ENCODE peak calls at places on chromosome 17, in ten cellular contexts. One of them, this sample, is unnamed.

GRCh38 chr17:79721993-79722671 is 8.6 kb upstream of the ENPP7 start:
- DNase-seq in colonic mucosa: no peak
- DNase-seq in left lung: no peak
- DNase-seq in heart right ventricle: no peak
- DNase-seq in fibroblast of the aortic adventitia: peak
- DNase-seq in SK-N-SH: peak
- DNase-seq in fibroblast of villous mesenchyme: no peak
- DNase-seq in epithelial cell of esophagus: no peak
- DNase-seq in fibroblast of pulmonary artery: no peak
- DNase-seq in tibial nerve: no peak
- DNase-seq in this sample: no peak

GRCh38 chr17:13600475-13601316 is 1.0 kb downstream of the HS3ST3A1 start:
- DNase-seq in SK-N-SH: peak
- DNase-seq in epithelial cell of esophagus: no peak
- DNase-seq in fibroblast of the aortic adventitia: no peak
- DNase-seq in fibroblast of villous mesenchyme: peak
- DNase-seq in left lung: peak
- DNase-seq in colonic mucosa: no peak
- DNase-seq in heart right ventricle: no peak
- DNase-seq in tibial nerve: no peak
- DNase-seq in fibroblast of pulmonary artery: no peak
- DNase-seq in this sample: no peak

GRCh38 chr17:12659500-12659899 is 6.2 kb upstream of the MYOCD start:
- DNase-seq in fibroblast of pulmonary artery: peak
- DNase-seq in heart right ventricle: no peak
- DNase-seq in fibroblast of the aortic adventitia: peak
- DNase-seq in fibroblast of villous mesenchyme: peak
- DNase-seq in tibial nerve: no peak
- DNase-seq in left lung: no peak
- DNase-seq in SK-N-SH: no peak
- DNase-seq in colonic mucosa: no peak
- DNase-seq in epithelial cell of esophagus: peak
- DNase-seq in this sample: no peak

GRCh38 chr17:43945074-43945824 is 3.0 kb upstream of the PPY start:
- DNase-seq in tibial nerve: no peak
- DNase-seq in SK-N-SH: no peak
- DNase-seq in fibroblast of villous mesenchyme: peak
- DNase-seq in fibroblast of the aortic adventitia: peak
- DNase-seq in colonic mucosa: no peak
- DNase-seq in heart right ventricle: no peak
- DNase-seq in fibroblast of pulmonary artery: no peak
- DNase-seq in left lung: no peak
- DNase-seq in epithelial cell of esophagus: peak
- DNase-seq in this sample: no peak

GRCh38 chr17:81960130-81960958 is 643 bp downstream of the NOTUM start:
- DNase-seq in colonic mucosa: no peak
- DNase-seq in heart right ventricle: no peak
- DNase-seq in fibroblast of the aortic adventitia: no peak
- DNase-seq in left lung: no peak
- DNase-seq in epithelial cell of esophagus: no peak
- DNase-seq in fibroblast of pulmonary artery: no peak
- DNase-seq in tibial nerve: no peak
- DNase-seq in SK-N-SH: no peak
- DNase-seq in fibroblast of villous mesenchyme: no peak
- DNase-seq in this sample: peak

GRCh38 chr17:78723001-78723796 is 58.9 kb downstream of the CYTH1 start:
- DNase-seq in colonic mucosa: no peak
- DNase-seq in fibroblast of villous mesenchyme: peak
- DNase-seq in fibroblast of the aortic adventitia: peak
- DNase-seq in left lung: no peak
- DNase-seq in fibroblast of pulmonary artery: no peak
- DNase-seq in heart right ventricle: peak
- DNase-seq in epithelial cell of esophagus: no peak
- DNase-seq in tibial nerve: no peak
- DNase-seq in SK-N-SH: peak
- DNase-seq in this sample: peak

GRCh38 chr17:82414548-82415281 is 3.4 kb upstream of the HEXD start:
- DNase-seq in tibial nerve: no peak
- DNase-seq in colonic mucosa: peak
- DNase-seq in epithelial cell of esophagus: peak
- DNase-seq in fibroblast of pulmonary artery: peak
- DNase-seq in fibroblast of the aortic adventitia: peak
- DNase-seq in fibroblast of villous mesenchyme: peak
- DNase-seq in SK-N-SH: peak
- DNase-seq in left lung: peak
- DNase-seq in heart right ventricle: peak
- DNase-seq in this sample: peak

GRCh38 chr17:227581-228222 is 46.3 kb upstream of the DOC2B start:
- DNase-seq in left lung: no peak
- DNase-seq in SK-N-SH: no peak
- DNase-seq in fibroblast of pulmonary artery: no peak
- DNase-seq in fibroblast of the aortic adventitia: no peak
- DNase-seq in tibial nerve: no peak
- DNase-seq in fibroblast of villous mesenchyme: no peak
- DNase-seq in epithelial cell of esophagus: no peak
- DNase-seq in heart right ventricle: no peak
- DNase-seq in colonic mucosa: no peak
- DNase-seq in this sample: peak

GRCh38 chr17:2040219-2040827 is 1.5 kb upstream of the OVCA2 start:
- DNase-seq in tibial nerve: no peak
- DNase-seq in fibroblast of villous mesenchyme: no peak
- DNase-seq in fibroblast of the aortic adventitia: no peak
- DNase-seq in fibroblast of pulmonary artery: no peak
- DNase-seq in SK-N-SH: no peak
- DNase-seq in heart right ventricle: no peak
- DNase-seq in colonic mucosa: no peak
- DNase-seq in left lung: no peak
- DNase-seq in epithelial cell of esophagus: no peak
- DNase-seq in this sample: no peak

GRCh38 chr17:2042355-2042929 is 620 bp downstream of the OVCA2 start:
- DNase-seq in colonic mucosa: no peak
- DNase-seq in fibroblast of the aortic adventitia: peak
- DNase-seq in heart right ventricle: no peak
- DNase-seq in SK-N-SH: peak
- DNase-seq in fibroblast of villous mesenchyme: no peak
- DNase-seq in fibroblast of pulmonary artery: peak
- DNase-seq in tibial nerve: no peak
- DNase-seq in left lung: peak
- DNase-seq in epithelial cell of esophagus: no peak
- DNase-seq in this sample: no peak

GRCh38 chr17:2040942-2041560 is 771 bp upstream of the OVCA2 start:
- DNase-seq in fibroblast of the aortic adventitia: no peak
- DNase-seq in fibroblast of pulmonary artery: no peak
- DNase-seq in epithelial cell of esophagus: no peak
- DNase-seq in tibial nerve: no peak
- DNase-seq in colonic mucosa: no peak
- DNase-seq in heart right ventricle: no peak
- DNase-seq in SK-N-SH: no peak
- DNase-seq in left lung: no peak
- DNase-seq in fibroblast of villous mesenchyme: no peak
- DNase-seq in this sample: no peak

GRCh38 chr17:2043785-2044184 is 2.0 kb downstream of the OVCA2 start:
- DNase-seq in left lung: no peak
- DNase-seq in fibroblast of the aortic adventitia: peak
- DNase-seq in heart right ventricle: no peak
- DNase-seq in SK-N-SH: no peak
- DNase-seq in fibroblast of pulmonary artery: no peak
- DNase-seq in fibroblast of villous mesenchyme: no peak
- DNase-seq in tibial nerve: no peak
- DNase-seq in colonic mucosa: no peak
- DNase-seq in epithelial cell of esophagus: peak
- DNase-seq in this sample: no peak

DNA sequence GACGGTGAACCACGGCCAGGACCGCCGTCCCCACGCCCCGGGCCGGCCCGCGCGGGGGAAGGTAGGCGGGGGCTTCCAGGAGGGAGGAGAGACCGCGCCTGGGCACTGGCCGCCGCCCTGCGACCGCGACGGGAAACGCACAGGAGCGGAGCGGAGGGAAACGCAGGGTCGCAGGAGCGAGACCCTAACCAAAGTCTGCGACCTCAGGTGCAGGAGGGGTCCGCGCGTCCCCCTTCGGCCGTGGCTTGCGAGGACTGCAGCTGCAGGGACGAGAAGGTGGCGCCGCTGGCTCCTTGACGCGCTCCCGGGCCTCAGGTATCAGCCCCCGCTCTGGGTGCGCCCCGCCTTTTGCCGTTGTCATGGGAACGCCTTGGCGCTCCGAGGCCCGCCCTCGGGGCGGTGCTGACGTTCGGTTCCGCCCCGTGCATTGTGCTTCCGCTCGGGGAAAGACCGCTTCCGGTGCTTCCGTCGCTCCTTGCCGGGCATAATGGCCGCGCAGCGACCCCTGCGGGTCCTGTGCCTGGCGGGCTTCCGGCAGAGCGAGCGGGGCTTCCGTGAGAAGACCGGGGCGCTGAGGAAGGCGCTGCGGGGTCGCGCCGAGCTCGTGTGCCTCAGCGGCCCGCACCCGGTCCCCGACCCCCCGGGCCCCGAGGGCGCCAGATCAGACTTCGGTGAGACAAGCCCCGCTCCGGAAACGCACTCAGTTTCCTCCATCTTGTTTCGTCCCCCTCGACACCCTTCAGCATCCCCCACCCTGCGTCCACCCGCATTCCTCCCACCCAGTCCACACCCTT is at the start of gene OVCA2:
- DNase-seq in fibroblast of the aortic adventitia: peak
- DNase-seq in fibroblast of villous mesenchyme: peak
- DNase-seq in fibroblast of pulmonary artery: peak
- DNase-seq in tibial nerve: peak
- DNase-seq in left lung: peak
- DNase-seq in epithelial cell of esophagus: peak
- DNase-seq in colonic mucosa: peak
- DNase-seq in SK-N-SH: peak
- DNase-seq in heart right ventricle: peak
- DNase-seq in this sample: peak
- H3K4me3 ChIP-seq in fibroblast of the aortic adventitia: peak
- H3K4me3 ChIP-seq in fibroblast of villous mesenchyme: peak
- H3K4me3 ChIP-seq in fibroblast of pulmonary artery: peak
- H3K4me3 ChIP-seq in tibial nerve: peak
- H3K4me3 ChIP-seq in left lung: peak
- H3K4me3 ChIP-seq in epithelial cell of esophagus: peak
- H3K4me3 ChIP-seq in colonic mucosa: peak
- H3K4me3 ChIP-seq in SK-N-SH: peak
- H3K4me3 ChIP-seq in heart right ventricle: peak
- H3K4me3 ChIP-seq in this sample: peak

GRCh38 chr17:15971108-15971507 is 26.2 kb downstream of the ADORA2B start:
- DNase-seq in colonic mucosa: no peak
- DNase-seq in fibroblast of villous mesenchyme: peak
- DNase-seq in left lung: no peak
- DNase-seq in epithelial cell of esophagus: peak
- DNase-seq in SK-N-SH: no peak
- DNase-seq in fibroblast of the aortic adventitia: peak
- DNase-seq in fibroblast of pulmonary artery: no peak
- DNase-seq in heart right ventricle: no peak
- DNase-seq in tibial nerve: no peak
- DNase-seq in this sample: no peak

GRCh38 chr17:15973834-15974233 is 25.7 kb downstream of the ZSWIM7 start:
- DNase-seq in heart right ventricle: no peak
- DNase-seq in fibroblast of pulmonary artery: no peak
- DNase-seq in colonic mucosa: no peak
- DNase-seq in tibial nerve: no peak
- DNase-seq in epithelial cell of esophagus: no peak
- DNase-seq in left lung: no peak
- DNase-seq in fibroblast of villous mesenchyme: no peak
- DNase-seq in SK-N-SH: no peak
- DNase-seq in fibroblast of the aortic adventitia: no peak
- DNase-seq in this sample: no peak

GRCh38 chr17:15971882-15972281 is 27.0 kb downstream of the ADORA2B start:
- DNase-seq in heart right ventricle: no peak
- DNase-seq in fibroblast of the aortic adventitia: no peak
- DNase-seq in left lung: no peak
- DNase-seq in epithelial cell of esophagus: no peak
- DNase-seq in SK-N-SH: no peak
- DNase-seq in colonic mucosa: no peak
- DNase-seq in fibroblast of pulmonary artery: no peak
- DNase-seq in fibroblast of villous mesenchyme: no peak
- DNase-seq in tibial nerve: no peak
- DNase-seq in this sample: no peak

GRCh38 chr17:15972497-15972951 is 27.0 kb downstream of the ZSWIM7 start:
- DNase-seq in colonic mucosa: no peak
- DNase-seq in heart right ventricle: no peak
- DNase-seq in SK-N-SH: no peak
- DNase-seq in fibroblast of pulmonary artery: no peak
- DNase-seq in left lung: no peak
- DNase-seq in epithelial cell of esophagus: no peak
- DNase-seq in tibial nerve: no peak
- DNase-seq in fibroblast of villous mesenchyme: no peak
- DNase-seq in fibroblast of the aortic adventitia: no peak
- DNase-seq in this sample: no peak

DNA sequence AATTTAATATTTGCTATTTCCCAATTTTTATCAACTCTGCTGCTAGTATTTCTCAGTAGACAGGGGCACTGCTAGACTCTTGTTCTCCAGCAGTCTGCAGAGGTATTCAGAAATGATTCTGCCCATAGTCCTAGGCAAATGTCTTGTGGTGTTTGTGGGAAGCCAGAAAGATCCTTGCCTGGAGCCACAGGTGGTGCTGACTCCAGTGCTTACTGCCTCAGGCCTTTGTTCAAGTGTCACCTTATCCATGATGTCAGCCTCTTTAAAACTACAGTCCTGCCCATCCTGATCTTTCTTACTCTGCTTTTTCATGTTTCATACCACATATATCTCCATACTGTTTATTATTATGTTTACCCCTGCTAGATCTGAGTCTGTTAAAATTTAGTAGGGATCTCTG is 26.5 kb downstream of the ZSWIM7 start:
- DNase-seq in fibroblast of pulmonary artery: no peak
- DNase-seq in fibroblast of villous mesenchyme: no peak
- DNase-seq in tibial nerve: no peak
- DNase-seq in SK-N-SH: no peak
- DNase-seq in left lung: no peak
- DNase-seq in epithelial cell of esophagus: peak
- DNase-seq in colonic mucosa: no peak
- DNase-seq in heart right ventricle: no peak
- DNase-seq in fibroblast of the aortic adventitia: no peak
- DNase-seq in this sample: no peak
- H3K4me3 ChIP-seq in fibroblast of pulmonary artery: no peak
- H3K4me3 ChIP-seq in fibroblast of villous mesenchyme: no peak
- H3K4me3 ChIP-seq in tibial nerve: no peak
- H3K4me3 ChIP-seq in SK-N-SH: no peak
- H3K4me3 ChIP-seq in left lung: no peak
- H3K4me3 ChIP-seq in epithelial cell of esophagus: no peak
- H3K4me3 ChIP-seq in colonic mucosa: no peak
- H3K4me3 ChIP-seq in heart right ventricle: no peak
- H3K4me3 ChIP-seq in fibroblast of the aortic adventitia: no peak
- H3K4me3 ChIP-seq in this sample: no peak

DNA sequence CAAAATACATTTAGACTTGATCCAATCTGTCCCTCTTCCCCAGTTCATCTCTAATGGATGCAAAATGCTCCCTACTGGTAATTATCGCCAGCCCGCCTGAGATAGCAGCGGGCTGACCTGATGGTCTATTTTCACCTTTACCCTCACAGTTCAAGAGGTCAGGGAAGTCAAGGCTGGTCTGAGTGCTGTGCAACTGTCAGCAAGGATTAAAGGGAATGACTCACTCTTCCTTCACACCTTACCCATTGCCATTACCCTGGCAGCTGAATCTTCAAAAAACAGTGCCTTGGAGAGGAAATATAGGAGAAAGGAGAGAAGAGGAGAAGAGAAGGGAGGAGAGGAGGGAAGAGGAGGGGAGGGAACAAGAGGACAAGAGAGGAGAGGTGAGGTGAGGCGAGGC is 36.3 kb downstream of the GRB7 start:
- DNase-seq in fibroblast of pulmonary artery: no peak
- DNase-seq in fibroblast of the aortic adventitia: no peak
- DNase-seq in tibial nerve: no peak
- DNase-seq in colonic mucosa: no peak
- DNase-seq in heart right ventricle: no peak
- DNase-seq in SK-N-SH: no peak
- DNase-seq in left lung: no peak
- DNase-seq in epithelial cell of esophagus: peak
- DNase-seq in fibroblast of villous mesenchyme: no peak
- DNase-seq in this sample: no peak
- H3K4me3 ChIP-seq in fibroblast of pulmonary artery: no peak
- H3K4me3 ChIP-seq in fibroblast of the aortic adventitia: no peak
- H3K4me3 ChIP-seq in tibial nerve: no peak
- H3K4me3 ChIP-seq in colonic mucosa: no peak
- H3K4me3 ChIP-seq in heart right ventricle: no peak
- H3K4me3 ChIP-seq in SK-N-SH: no peak
- H3K4me3 ChIP-seq in left lung: no peak
- H3K4me3 ChIP-seq in epithelial cell of esophagus: no peak
- H3K4me3 ChIP-seq in fibroblast of villous mesenchyme: no peak
- H3K4me3 ChIP-seq in this sample: no peak

GRCh38 chr17:55660171-55660886 is 62.3 kb downstream of the TMEM100 start:
- DNase-seq in fibroblast of villous mesenchyme: peak
- DNase-seq in colonic mucosa: no peak
- DNase-seq in SK-N-SH: no peak
- DNase-seq in heart right ventricle: no peak
- DNase-seq in fibroblast of the aortic adventitia: peak
- DNase-seq in fibroblast of pulmonary artery: no peak
- DNase-seq in tibial nerve: no peak
- DNase-seq in left lung: no peak
- DNase-seq in epithelial cell of esophagus: no peak
- DNase-seq in this sample: no peak
- H3K4me3 ChIP-seq in fibroblast of villous mesenchyme: no peak
- H3K4me3 ChIP-seq in colonic mucosa: no peak
- H3K4me3 ChIP-seq in SK-N-SH: no peak
- H3K4me3 ChIP-seq in heart right ventricle: no peak
- H3K4me3 ChIP-seq in fibroblast of the aortic adventitia: no peak
- H3K4me3 ChIP-seq in fibroblast of pulmonary artery: no peak
- H3K4me3 ChIP-seq in tibial nerve: no peak
- H3K4me3 ChIP-seq in left lung: no peak
- H3K4me3 ChIP-seq in epithelial cell of esophagus: no peak
- H3K4me3 ChIP-seq in this sample: no peak

This sample was measured in kidney.